ENCODE peak calls at places on chromosomes 12 and 14, in seven cellular contexts. I is A172, Y is WERI-Rb-1, U is AG08395, Z is body of pancreas, C is HTR-8/SVneo, H is HCEC 1CT. O is an unnamed sample.

GRCh38 chr12:2429032-2429431 is 365.7 kb upstream of the FKBP4 start:
- DNase-seq in U (no peak), Z (no peak), I (no peak), C (no peak), H (peak), Y (no peak), O (no peak)

GRCh38 chr14:99389171-99389826 is 91.4 kb downstream of the SETD3 start:
- DNase-seq in H (peak), U (peak), C (peak), I (no peak), Z (peak), Y (peak), O (peak)

GRCh38 chr12:3061129-3061857 is 15.9 kb upstream of the TSPAN9 start:
- DNase-seq in H (peak), I (peak), Z (no peak), U (peak), C (no peak), Y (peak), O (no peak)

GRCh38 chr12:132207083-132207775 is 63.0 kb downstream of the NOC4L start:
- DNase-seq in Y (no peak), Z (no peak), I (no peak), H (no peak), U (no peak), C (no peak), O (no peak)

GRCh38 chr14:88868558-88869159 is 44.2 kb downstream of the TTC8 start:
- DNase-seq in C (no peak), I (peak), Z (no peak), Y (no peak), U (peak), H (peak), O (peak)

GRCh38 chr14:89276424-89276975 is 140.5 kb downstream of the FOXN3 start:
- DNase-seq in C (peak), U (no peak), Y (no peak), H (no peak), I (peak), Z (no peak), O (peak)

GRCh38 chr14:78010688-78011087 is 159.5 kb upstream of the NRXN3 start:
- DNase-seq in Z (no peak), Y (no peak), I (peak), H (peak), C (no peak), U (no peak), O (peak)

GRCh38 chr12:24846689-24847088 is 102.2 kb downstream of the BCAT1 start:
- DNase-seq in I (no peak), Y (no peak), Z (no peak), H (no peak), C (no peak), U (no peak), O (no peak)

GRCh38 chr12:124927325-124928094 is 13.1 kb upstream of the UBC start:
- DNase-seq in Z (peak), I (peak), H (peak), U (peak), Y (peak), C (peak), O (peak)

GRCh38 chr12:31959051-31959700 is at the start of gene RESF1:
- DNase-seq in U (peak), Y (peak), Z (peak), H (peak), I (peak), C (peak), O (peak)

GRCh38 chr14:77260631-77261030 is 10.4 kb downstream of the NGB start:
- DNase-seq in H (no peak), Y (no peak), I (no peak), C (no peak), Z (peak), U (no peak), O (no peak)

GRCh38 chr14:21204167-21205025 is 48.5 kb upstream of the OR5AU1 start:
- DNase-seq in C (no peak), U (no peak), Y (no peak), I (no peak), H (no peak), Z (no peak), O (no peak)

GRCh38 chr12:40254455-40255085 is 29.8 kb downstream of the LRRK2 start:
- DNase-seq in U (no peak), C (no peak), I (no peak), H (no peak), Z (no peak), Y (no peak), O (no peak)

GRCh38 chr14:97578982-97579381 is 781.8 kb downstream of the VRK1 start:
- DNase-seq in I (no peak), U (no peak), C (no peak), H (no peak), Y (no peak), Z (no peak), O (no peak)

GRCh38 chr12:7015555-7016370 is 2.5 kb downstream of the LPCAT3 start:
- DNase-seq in U (no peak), I (no peak), Z (no peak), Y (no peak), H (no peak), C (no peak), O (no peak)

GRCh38 chr12:47388712-47389111 is 309.0 kb upstream of the AMIGO2 start:
- DNase-seq in H (no peak), C (no peak), Y (no peak), U (no peak), Z (no peak), I (no peak), O (no peak)

GRCh38 chr12:110546339-110546738 is 36.8 kb downstream of the PPTC7 start:
- DNase-seq in C (peak), I (peak), Z (no peak), U (peak), Y (no peak), H (peak), O (peak)

GRCh38 chr14:55097894-55098560 is 31.0 kb upstream of the LGALS3 start:
- DNase-seq in Z (no peak), Y (no peak), H (no peak), U (no peak), I (no peak), C (no peak), O (no peak)

GRCh38 chr14:99684356-99684952 is 356 bp downstream of the CYP46A1 start:
- DNase-seq in U (no peak), I (no peak), Z (no peak), Y (no peak), H (no peak), C (no peak), O (no peak)

O was measured in ACHN.